ENCODE peak calls at places on chromosomes 5 and 9, in seven cellular contexts. One of them, this sample, is unnamed. For H3K4me1, the result is how much of the 10 kb centered on the place peaks cover.

GRCh38 chr5:171469336-171469735 is 49.9 kb downstream of the FGF18 start:
- DNase-seq in upper lobe of right lung: no peak
- DNase-seq in astrocyte: no peak
- DNase-seq in Karpas-422: no peak
- DNase-seq in kidney: no peak
- DNase-seq in GM23338: no peak
- DNase-seq in CD4-positive, alpha-beta memory T cell: no peak
- DNase-seq in this sample: no peak

GRCh38 chr9:22097712-22098111 is 88.6 kb upstream of the CDKN2B start:
- DNase-seq in upper lobe of right lung: no peak
- DNase-seq in astrocyte: peak
- DNase-seq in Karpas-422: no peak
- DNase-seq in kidney: no peak
- DNase-seq in GM23338: no peak
- DNase-seq in CD4-positive, alpha-beta memory T cell: no peak
- DNase-seq in this sample: no peak

GRCh38 chr5:33474004-33474403 is 33.2 kb downstream of the TARS1 start:
- DNase-seq in upper lobe of right lung: no peak
- DNase-seq in astrocyte: no peak
- DNase-seq in Karpas-422: no peak
- DNase-seq in kidney: no peak
- DNase-seq in GM23338: no peak
- DNase-seq in CD4-positive, alpha-beta memory T cell: no peak
- DNase-seq in this sample: no peak

GRCh38 chr9:13588151-13589043 is 308.9 kb upstream of the MPDZ start:
- DNase-seq in upper lobe of right lung: no peak
- DNase-seq in astrocyte: no peak
- DNase-seq in Karpas-422: no peak
- DNase-seq in kidney: no peak
- DNase-seq in GM23338: no peak
- DNase-seq in CD4-positive, alpha-beta memory T cell: no peak
- DNase-seq in this sample: no peak

GRCh38 chr9:86511614-86512360 is 157.6 kb upstream of the TUT7 start:
- DNase-seq in upper lobe of right lung: no peak
- DNase-seq in astrocyte: no peak
- DNase-seq in Karpas-422: no peak
- DNase-seq in kidney: no peak
- DNase-seq in GM23338: no peak
- DNase-seq in CD4-positive, alpha-beta memory T cell: no peak
- DNase-seq in this sample: no peak

GRCh38 chr5:83265318-83265717 is 188.0 kb downstream of the XRCC4 start:
- DNase-seq in upper lobe of right lung: no peak
- DNase-seq in astrocyte: peak
- DNase-seq in Karpas-422: no peak
- DNase-seq in kidney: no peak
- DNase-seq in GM23338: no peak
- DNase-seq in CD4-positive, alpha-beta memory T cell: no peak
- DNase-seq in this sample: no peak

GRCh38 chr9:134551657-134552348 is 89.8 kb upstream of the COL5A1 start:
- DNase-seq in upper lobe of right lung: no peak
- DNase-seq in astrocyte: peak
- DNase-seq in Karpas-422: no peak
- DNase-seq in kidney: peak
- DNase-seq in GM23338: no peak
- DNase-seq in CD4-positive, alpha-beta memory T cell: no peak
- DNase-seq in this sample: no peak

GRCh38 chr9:135249711-135250110 is 162.2 kb downstream of the OLFM1 start:
- DNase-seq in upper lobe of right lung: no peak
- DNase-seq in astrocyte: no peak
- DNase-seq in Karpas-422: no peak
- DNase-seq in kidney: peak
- DNase-seq in GM23338: no peak
- DNase-seq in CD4-positive, alpha-beta memory T cell: no peak
- DNase-seq in this sample: peak

GRCh38 chr5:31798168-31798567 is 159.2 kb downstream of the PDZD2 start:
- DNase-seq in upper lobe of right lung: no peak
- DNase-seq in astrocyte: no peak
- DNase-seq in Karpas-422: no peak
- DNase-seq in kidney: no peak
- DNase-seq in GM23338: no peak
- DNase-seq in CD4-positive, alpha-beta memory T cell: no peak
- DNase-seq in this sample: no peak

GRCh38 chr5:58002318-58002717 is 457.6 kb downstream of the PLK2 start:
- DNase-seq in upper lobe of right lung: no peak
- DNase-seq in astrocyte: peak
- DNase-seq in Karpas-422: no peak
- DNase-seq in kidney: no peak
- DNase-seq in GM23338: no peak
- DNase-seq in CD4-positive, alpha-beta memory T cell: no peak
- DNase-seq in this sample: no peak

GRCh38 chr5:123438902-123439301 is 15.7 kb upstream of the CEP120 start:
- DNase-seq in upper lobe of right lung: no peak
- DNase-seq in astrocyte: no peak
- DNase-seq in Karpas-422: peak
- DNase-seq in kidney: no peak
- DNase-seq in GM23338: no peak
- DNase-seq in CD4-positive, alpha-beta memory T cell: no peak
- DNase-seq in this sample: no peak

GRCh38 chr5:3116366-3116765 is 364.9 kb upstream of the IRX2 start:
- DNase-seq in upper lobe of right lung: peak
- DNase-seq in astrocyte: no peak
- DNase-seq in Karpas-422: no peak
- DNase-seq in kidney: peak
- DNase-seq in GM23338: no peak
- DNase-seq in CD4-positive, alpha-beta memory T cell: no peak
- DNase-seq in this sample: no peak

GRCh38 chr5:120146787-120147186 is 317.3 kb upstream of the PRR16 start:
- DNase-seq in upper lobe of right lung: no peak
- DNase-seq in astrocyte: no peak
- DNase-seq in Karpas-422: no peak
- DNase-seq in kidney: no peak
- DNase-seq in GM23338: no peak
- DNase-seq in CD4-positive, alpha-beta memory T cell: no peak
- DNase-seq in this sample: no peak

GRCh38 chr9:94799578-94800264 is 73.2 kb downstream of the AOPEP start:
- DNase-seq in upper lobe of right lung: no peak
- DNase-seq in astrocyte: peak
- DNase-seq in Karpas-422: no peak
- DNase-seq in kidney: no peak
- DNase-seq in GM23338: no peak
- DNase-seq in CD4-positive, alpha-beta memory T cell: no peak
- DNase-seq in this sample: no peak

GRCh38 chr5:5351288-5352089 is 71.0 kb upstream of the ICE1 start:
- DNase-seq in upper lobe of right lung: no peak
- DNase-seq in astrocyte: peak
- DNase-seq in Karpas-422: no peak
- DNase-seq in kidney: no peak
- DNase-seq in GM23338: no peak
- DNase-seq in CD4-positive, alpha-beta memory T cell: no peak
- DNase-seq in this sample: no peak

GRCh38 chr9:126613656-126614055 is at the start of gene LMX1B:
- DNase-seq in upper lobe of right lung: peak
- DNase-seq in astrocyte: peak
- DNase-seq in Karpas-422: no peak
- DNase-seq in kidney: no peak
- DNase-seq in GM23338: peak
- DNase-seq in CD4-positive, alpha-beta memory T cell: no peak
- DNase-seq in this sample: no peak

GRCh38 chr5:114358329-114358728 is 3.5 kb upstream of the KCNN2 start:
- DNase-seq in upper lobe of right lung: no peak
- DNase-seq in astrocyte: no peak
- DNase-seq in Karpas-422: peak
- DNase-seq in kidney: no peak
- DNase-seq in GM23338: no peak
- DNase-seq in CD4-positive, alpha-beta memory T cell: no peak
- DNase-seq in this sample: no peak
- H3K4me1 ChIP-seq in upper lobe of right lung: under half
- H3K4me1 ChIP-seq in astrocyte: under half
- H3K4me1 ChIP-seq in Karpas-422: under half
- H3K4me1 ChIP-seq in kidney: under half
- H3K4me1 ChIP-seq in GM23338: under half
- H3K4me1 ChIP-seq in CD4-positive, alpha-beta memory T cell: under half
- H3K4me1 ChIP-seq in this sample: under half

DNA sequence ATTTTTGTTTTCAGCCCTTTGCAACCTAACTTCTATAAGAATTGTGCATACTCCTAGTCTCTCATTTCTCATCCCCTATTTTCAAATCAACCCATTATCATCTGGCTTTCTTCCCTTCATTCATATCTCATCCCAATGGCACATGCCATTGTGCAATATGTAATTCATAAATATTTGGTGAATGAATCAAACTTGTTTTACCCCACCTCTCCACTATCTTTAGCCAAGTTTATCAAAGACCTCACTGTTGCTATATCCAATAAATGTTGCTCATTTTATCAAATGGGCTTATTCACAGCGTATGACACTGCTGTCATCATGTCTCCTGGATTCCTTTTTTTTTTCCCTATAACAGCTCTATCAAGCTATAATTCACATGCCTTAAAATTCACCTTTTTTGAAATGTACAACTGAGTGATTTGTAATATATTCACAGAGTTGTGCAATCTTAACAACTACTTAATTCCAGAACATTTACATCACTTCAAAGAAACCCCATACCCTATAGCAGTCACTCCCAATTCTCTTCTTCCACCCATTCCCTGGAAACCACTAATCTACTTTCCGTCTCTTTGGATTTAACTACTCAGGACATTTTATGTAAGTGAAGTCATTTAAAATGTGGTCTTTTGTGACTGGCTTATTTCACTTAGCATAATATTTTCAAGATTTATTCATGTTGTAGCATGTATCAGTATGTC is 214.4 kb upstream of the PAPPA start:
- DNase-seq in upper lobe of right lung: no peak
- DNase-seq in astrocyte: peak
- DNase-seq in Karpas-422: no peak
- DNase-seq in kidney: no peak
- DNase-seq in GM23338: no peak
- DNase-seq in CD4-positive, alpha-beta memory T cell: no peak
- DNase-seq in this sample: no peak
- H3K4me3 ChIP-seq in upper lobe of right lung: no peak
- H3K4me3 ChIP-seq in astrocyte: no peak
- H3K4me3 ChIP-seq in Karpas-422: no peak
- H3K4me3 ChIP-seq in kidney: no peak
- H3K4me3 ChIP-seq in GM23338: no peak
- H3K4me3 ChIP-seq in CD4-positive, alpha-beta memory T cell: no peak
- H3K4me3 ChIP-seq in this sample: no peak

GRCh38 chr5:142319560-142320426 is 5.0 kb downstream of the SPRY4 start:
- DNase-seq in upper lobe of right lung: no peak
- DNase-seq in astrocyte: no peak
- DNase-seq in Karpas-422: no peak
- DNase-seq in kidney: no peak
- DNase-seq in GM23338: no peak
- DNase-seq in CD4-positive, alpha-beta memory T cell: no peak
- DNase-seq in this sample: no peak
- H3K27ac ChIP-seq in upper lobe of right lung: peak
- H3K27ac ChIP-seq in astrocyte: no peak
- H3K27ac ChIP-seq in Karpas-422: no peak
- H3K27ac ChIP-seq in kidney: peak
- H3K27ac ChIP-seq in GM23338: peak
- H3K27ac ChIP-seq in CD4-positive, alpha-beta memory T cell: no peak
- H3K27ac ChIP-seq in this sample: no peak

GRCh38 chr5:177427211-177427822 is 841 bp downstream of the GRK6 start:
- DNase-seq in upper lobe of right lung: no peak
- DNase-seq in astrocyte: no peak
- DNase-seq in Karpas-422: peak
- DNase-seq in kidney: no peak
- DNase-seq in GM23338: no peak
- DNase-seq in CD4-positive, alpha-beta memory T cell: no peak
- DNase-seq in this sample: no peak

GRCh38 chr5:177425801-177426565 is 493 bp upstream of the GRK6 start:
- DNase-seq in upper lobe of right lung: peak
- DNase-seq in astrocyte: peak
- DNase-seq in Karpas-422: peak
- DNase-seq in kidney: peak
- DNase-seq in GM23338: peak
- DNase-seq in CD4-positive, alpha-beta memory T cell: peak
- DNase-seq in this sample: peak

GRCh38 chr5:177426566-177427210 is at the start of gene GRK6:
- DNase-seq in upper lobe of right lung: peak
- DNase-seq in astrocyte: no peak
- DNase-seq in Karpas-422: peak
- DNase-seq in kidney: peak
- DNase-seq in GM23338: peak
- DNase-seq in CD4-positive, alpha-beta memory T cell: peak
- DNase-seq in this sample: peak

GRCh38 chr5:177423671-177424070 is 2.8 kb upstream of the GRK6 start:
- DNase-seq in upper lobe of right lung: no peak
- DNase-seq in astrocyte: no peak
- DNase-seq in Karpas-422: no peak
- DNase-seq in kidney: no peak
- DNase-seq in GM23338: no peak
- DNase-seq in CD4-positive, alpha-beta memory T cell: no peak
- DNase-seq in this sample: no peak

GRCh38 chr5:177425196-177425800 is 1.2 kb upstream of the GRK6 start:
- DNase-seq in upper lobe of right lung: no peak
- DNase-seq in astrocyte: no peak
- DNase-seq in Karpas-422: no peak
- DNase-seq in kidney: no peak
- DNase-seq in GM23338: no peak
- DNase-seq in CD4-positive, alpha-beta memory T cell: no peak
- DNase-seq in this sample: no peak
- H3K4me1 ChIP-seq in upper lobe of right lung: under half
- H3K4me1 ChIP-seq in astrocyte: under half
- H3K4me1 ChIP-seq in Karpas-422: under half
- H3K4me1 ChIP-seq in kidney: under half
- H3K4me1 ChIP-seq in GM23338: under half
- H3K4me1 ChIP-seq in CD4-positive, alpha-beta memory T cell: under half
- H3K4me1 ChIP-seq in this sample: under half

DNA sequence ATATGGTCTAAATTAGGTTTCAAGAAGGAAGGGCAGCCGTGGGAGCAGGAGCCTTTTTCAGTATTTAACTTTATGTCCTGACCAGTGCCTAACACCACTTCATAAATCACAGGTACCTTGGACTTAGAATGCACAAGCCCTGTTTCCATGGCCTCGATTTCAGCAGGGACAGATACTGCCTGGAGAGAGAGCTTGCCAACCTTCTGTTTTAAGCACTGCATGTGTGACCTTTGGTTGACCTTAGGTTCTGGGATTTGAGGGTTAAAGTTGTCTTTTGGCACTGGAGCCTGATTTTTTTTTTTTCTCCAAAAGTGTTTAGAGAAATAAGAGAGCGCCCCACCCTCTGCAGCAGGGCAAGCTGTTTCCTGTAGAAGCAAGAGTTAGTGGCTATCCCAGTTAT is 199.6 kb upstream of the MAP3K1 start:
- DNase-seq in upper lobe of right lung: no peak
- DNase-seq in astrocyte: no peak
- DNase-seq in Karpas-422: no peak
- DNase-seq in kidney: no peak
- DNase-seq in GM23338: no peak
- DNase-seq in CD4-positive, alpha-beta memory T cell: no peak
- DNase-seq in this sample: no peak
- H3K4me3 ChIP-seq in upper lobe of right lung: no peak
- H3K4me3 ChIP-seq in astrocyte: no peak
- H3K4me3 ChIP-seq in Karpas-422: no peak
- H3K4me3 ChIP-seq in kidney: no peak
- H3K4me3 ChIP-seq in GM23338: no peak
- H3K4me3 ChIP-seq in CD4-positive, alpha-beta memory T cell: no peak
- H3K4me3 ChIP-seq in this sample: no peak

DNA sequence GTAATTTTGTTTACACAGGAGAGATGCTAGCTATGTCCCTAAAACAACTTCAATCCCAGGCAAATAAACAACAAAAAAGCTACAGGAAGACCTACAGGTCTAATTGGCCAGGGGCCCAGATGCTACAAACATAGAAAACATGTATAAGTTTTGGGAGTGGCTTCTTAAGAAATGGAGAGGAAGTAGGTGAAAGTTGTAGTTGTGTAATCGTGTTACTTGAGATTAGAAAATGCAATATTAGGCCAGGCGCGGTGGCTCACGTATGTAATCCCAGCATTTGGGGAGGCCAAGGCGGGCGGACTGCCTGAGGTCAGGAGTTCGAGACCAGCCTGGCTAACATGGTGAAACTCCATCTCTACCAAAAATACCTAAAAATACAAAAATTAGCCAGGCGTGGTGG is 69.2 kb downstream of the SERINC5 start:
- DNase-seq in upper lobe of right lung: peak
- DNase-seq in astrocyte: no peak
- DNase-seq in Karpas-422: no peak
- DNase-seq in kidney: no peak
- DNase-seq in GM23338: no peak
- DNase-seq in CD4-positive, alpha-beta memory T cell: peak
- DNase-seq in this sample: no peak
- H3K27ac ChIP-seq in upper lobe of right lung: peak
- H3K27ac ChIP-seq in astrocyte: no peak
- H3K27ac ChIP-seq in Karpas-422: no peak
- H3K27ac ChIP-seq in kidney: peak
- H3K27ac ChIP-seq in GM23338: peak
- H3K27ac ChIP-seq in CD4-positive, alpha-beta memory T cell: peak
- H3K27ac ChIP-seq in this sample: no peak

This sample was measured in CD8-positive, alpha-beta memory T cell.